ENCODE peak calls at places on chromosomes 2 and 18, in eight cellular contexts. X, Y, O, K, J, N, R and G are unnamed samples.

GRCh38 chr2:181077128-181077709 is 96.8 kb downstream of the UBE2E3 start:
- DNase-seq in O (no peak), X (no peak), K (peak; percentile 67), N (peak; percentile 32), Y (no peak), J (peak; percentile 58), R (peak; percentile 58), G (no peak)

GRCh38 chr2:143808166-143808565 is 678.9 kb downstream of the ARHGAP15 start:
- DNase-seq in O (no peak), Y (no peak), X (no peak), J (no peak), K (no peak), N (no peak), R (no peak), G (no peak)

GRCh38 chr2:191862371-191862770 is 15.5 kb upstream of the CAVIN2 start:
- DNase-seq in N (no peak), X (no peak), O (no peak), Y (no peak), J (no peak), R (peak; percentile 72), K (no peak), G (no peak)

GRCh38 chr2:69583434-69583833 is 60.1 kb downstream of the AAK1 start:
- DNase-seq in Y (no peak), N (no peak), O (no peak), X (no peak), R (no peak), K (no peak), J (no peak), G (no peak)

GRCh38 chr2:1601471-1602358 is 142.6 kb downstream of the PXDN start:
- DNase-seq in O (no peak), X (no peak), K (no peak), N (no peak), R (no peak), Y (no peak), J (no peak), G (peak; percentile 66)

GRCh38 chr2:9307505-9307904 is 100.9 kb downstream of the ASAP2 start:
- DNase-seq in X (no peak), N (no peak), Y (no peak), O (no peak), K (peak; percentile 22), J (no peak), R (no peak), G (no peak)

GRCh38 chr2:121018136-121019057 is 266.6 kb downstream of the TFCP2L1 start:
- DNase-seq in Y (peak; percentile 8), J (no peak), X (no peak), N (no peak), R (peak; percentile 15), O (no peak), K (peak; percentile 66), G (no peak)

GRCh38 chr2:143192085-143192484 is 62.9 kb downstream of the ARHGAP15 start:
- DNase-seq in O (no peak), K (peak; percentile 17), X (no peak), N (no peak), J (no peak), R (no peak), Y (no peak), G (no peak)

GRCh38 chr2:142136571-142136970 is 5.8 kb upstream of the LRP1B start:
- DNase-seq in K (no peak), X (no peak), R (no peak), O (no peak), J (no peak), Y (no peak), N (no peak), G (no peak)

GRCh38 chr2:214104219-214104618 is 306.6 kb upstream of the VWC2L start:
- DNase-seq in R (no peak), Y (no peak), O (no peak), X (no peak), K (no peak), J (peak; percentile 39), N (no peak), G (no peak)

GRCh38 chr18:78777992-78778391 is 201.6 kb upstream of the SALL3 start:
- DNase-seq in O (no peak), X (no peak), R (no peak), Y (no peak), K (no peak), N (no peak), J (no peak), G (no peak)

GRCh38 chr2:2561346-2562095 is 230.4 kb upstream of the MYT1L start:
- DNase-seq in O (no peak), J (no peak), Y (no peak), K (no peak), N (no peak), R (no peak), X (no peak), G (no peak)